ENCODE peak calls at places on chromosomes 13 and 19, in seven cellular contexts. P, C, I, M, S, J and U are unnamed samples.

GRCh38 chr13:78241278-78241919 is 322.8 kb upstream of the EDNRB start:
- DNase-seq in M (peak; percentile 61), J (peak; percentile 16), I (peak; percentile 32), C (peak; percentile 11), P (peak; percentile 17), S (peak; percentile 60), U (peak; percentile 44)

GRCh38 chr13:38226496-38226895 is 123.2 kb upstream of the UFM1 start:
- DNase-seq in S (no peak), J (no peak), I (no peak), M (no peak), P (no peak), C (no peak), U (no peak)

GRCh38 chr13:94672400-94672799 is 39.9 kb downstream of the SOX21 start:
- DNase-seq in S (no peak), P (no peak), I (no peak), J (no peak), C (no peak), M (no peak), U (no peak)

GRCh38 chr19:35732540-35733179 is 9.6 kb downstream of the IGFLR1 start:
- DNase-seq in I (no peak), M (no peak), J (no peak), P (no peak), S (no peak), C (no peak), U (no peak)

GRCh38 chr13:80040977-80041310 is 300.0 kb downstream of the SPRY2 start:
- DNase-seq in P (no peak), I (no peak), C (no peak), M (no peak), J (no peak), S (no peak), U (no peak)

GRCh38 chr19:39917561-39918182 is 16.8 kb downstream of the FCGBP start:
- DNase-seq in S (no peak), I (no peak), C (no peak), P (no peak), J (no peak), M (no peak), U (no peak)

GRCh38 chr13:44498969-44499368 is 77.2 kb downstream of the TSC22D1 start:
- DNase-seq in C (no peak), P (no peak), S (no peak), I (no peak), M (no peak), J (no peak), U (no peak)

GRCh38 chr13:51913421-51914136 is 51.8 kb downstream of the CCDC70 start:
- DNase-seq in P (no peak), S (peak; percentile 62), C (no peak), I (no peak), M (peak; percentile 68), J (no peak), U (no peak)

GRCh38 chr19:45142728-45143115 is 18.1 kb downstream of the NKPD1 start:
- DNase-seq in J (no peak), P (no peak), C (no peak), M (no peak), S (no peak), I (no peak), U (no peak)

GRCh38 chr13:99505814-99506269 is 4.6 kb downstream of the TM9SF2 start:
- DNase-seq in P (no peak), J (no peak), M (no peak), I (peak; percentile 64), S (no peak), C (peak; percentile 63), U (no peak)

GRCh38 chr19:58261968-58262921 is 16.5 kb upstream of the ZNF8 start:
- DNase-seq in S (no peak), P (no peak), J (no peak), M (peak; percentile 65), C (no peak), I (peak; percentile 30), U (no peak)

GRCh38 chr13:24630851-24631341 is 49.3 kb upstream of the ATP12A start:
- DNase-seq in I (peak; percentile 92), S (no peak), M (no peak), P (peak; percentile 36), J (peak; percentile 78), C (peak; percentile 46), U (peak; percentile 55)

GRCh38 chr13:97017322-97017721 is 23.0 kb upstream of the OXGR1 start:
- DNase-seq in J (no peak), C (no peak), I (no peak), M (no peak), S (no peak), P (no peak), U (no peak)

GRCh38 chr13:83450586-83450985 is 431.7 kb downstream of the SLITRK1 start:
- DNase-seq in I (no peak), M (peak; percentile 42), J (no peak), P (no peak), C (no peak), S (no peak), U (no peak)

GRCh38 chr19:27776020-27776419 is 1436.9 kb downstream of the UQCRFS1 start:
- DNase-seq in S (peak; percentile 39), J (no peak), M (peak; percentile 66), P (no peak), I (peak; percentile 29), C (peak; percentile 31), U (no peak)

GRCh38 chr13:27110056-27110746 is 61.4 kb downstream of the USP12 start:
- DNase-seq in P (no peak), S (no peak), C (no peak), I (no peak), J (no peak), M (no peak), U (no peak)

GRCh38 chr19:7250951-7251350 is 43.3 kb downstream of the INSR start:
- DNase-seq in I (no peak), M (no peak), J (no peak), C (no peak), S (no peak), P (no peak), U (no peak)

GRCh38 chr13:23467048-23467931 is 33.8 kb upstream of the SACS start:
- DNase-seq in S (no peak), P (no peak), J (no peak), C (peak; percentile 43), I (peak; percentile 9), M (no peak), U (no peak)

GRCh38 chr13:33183431-33184130 is 102.0 kb downstream of the STARD13 start:
- DNase-seq in I (peak; percentile 72), P (no peak), J (no peak), C (peak; percentile 77), M (no peak), S (no peak), U (no peak)

GRCh38 chr13:32330438-32330837 is 15.1 kb downstream of the BRCA2 start:
- DNase-seq in P (no peak), M (no peak), I (peak; percentile 88), J (peak; percentile 11), S (no peak), C (peak; percentile 71), U (no peak)

GRCh38 chr13:108947551-108948030 is 318.2 kb downstream of the MYO16 start:
- DNase-seq in I (no peak), P (no peak), M (no peak), J (no peak), C (peak; percentile 30), S (no peak), U (no peak)

GRCh38 chr13:113863511-113864302 is at the start of gene GAS6:
- DNase-seq in S (peak; percentile 35), J (no peak), I (peak; percentile 41), C (no peak), P (no peak), M (peak; percentile 40), U (peak; percentile 51)

GRCh38 chr13:33087790-33088189 is 71.6 kb downstream of the KL start:
- DNase-seq in J (no peak), M (no peak), C (no peak), P (no peak), I (no peak), S (no peak), U (no peak)

GRCh38 chr13:21511841-21512240 is 52.7 kb upstream of the ZDHHC20 start:
- DNase-seq in J (no peak), C (peak; percentile 31), I (no peak), M (no peak), P (no peak), S (no peak), U (no peak)

GRCh38 chr19:7657047-7657779 is 11.6 kb upstream of the RETN start:
- DNase-seq in J (peak; percentile 35), I (peak; percentile 12), P (no peak), S (no peak), C (no peak), M (no peak), U (no peak)

GRCh38 chr19:10061717-10062310 is 24.3 kb upstream of the SHFL start:
- DNase-seq in M (no peak), C (no peak), P (no peak), I (no peak), J (no peak), S (peak; percentile 55), U (no peak)

GRCh38 chr19:49097453-49098288 is 12.4 kb downstream of the SNRNP70 start:
- DNase-seq in M (peak; percentile 90), P (peak; percentile 66), I (peak; percentile 72), J (peak; percentile 60), C (peak; percentile 72), S (peak; percentile 86), U (peak; percentile 83)

GRCh38 chr13:82947121-82948077 is 934.9 kb downstream of the SLITRK1 start:
- DNase-seq in S (no peak), M (no peak), C (peak; percentile 2), P (no peak), J (no peak), I (peak; percentile 71), U (no peak)

GRCh38 chr13:50617134-50617721 is 226.3 kb downstream of the DLEU7 start:
- DNase-seq in I (peak; percentile 29), C (peak; percentile 41), P (no peak), S (no peak), J (no peak), M (no peak), U (no peak)

DNA sequence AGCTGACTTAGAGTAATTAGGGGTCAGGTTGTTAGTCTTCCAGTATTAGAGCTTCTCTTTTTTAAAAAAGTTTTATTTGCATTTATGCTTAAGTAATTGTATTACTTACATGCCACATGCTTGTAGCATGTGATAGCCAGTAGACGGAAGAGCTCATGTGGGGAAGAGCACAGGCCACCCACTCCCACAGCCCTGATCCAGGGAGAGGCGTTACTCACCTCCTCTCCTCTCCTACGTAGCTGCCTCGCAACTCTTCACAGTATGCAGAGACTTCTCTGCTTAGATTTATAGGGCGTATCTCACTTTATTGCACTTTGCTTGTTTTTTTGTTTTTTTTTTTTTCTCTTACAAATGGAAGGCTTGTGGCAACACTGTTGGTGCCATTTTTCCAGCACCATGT is 95.3 kb upstream of the TEX29 start:
- DNase-seq in C (no peak), M (no peak), S (no peak), I (no peak), P (no peak), J (no peak), U (no peak)
- H3K27ac ChIP-seq in C (no peak overlapping the region), M (no peak overlapping the region), S (no peak overlapping the region), I (no peak overlapping the region), P (no peak overlapping the region), J (no peak overlapping the region), U (no peak overlapping the region)

GRCh38 chr19:18611327-18612050 is 1.2 kb upstream of the TMEM59L start:
- DNase-seq in J (peak; percentile 18), P (no peak), M (peak; percentile 42), S (peak; percentile 77), I (no peak), C (no peak), U (no peak)
- H3K4ac ChIP-seq in J (no peak overlapping the region), P (no peak overlapping the region), M (no peak overlapping the region), S (no peak overlapping the region), I (no peak overlapping the region), C (no peak overlapping the region), U (no peak overlapping the region)

GRCh38 chr19:16363852-16364230 is 39.2 kb downstream of the KLF2 start:
- DNase-seq in I (no peak), P (no peak), C (no peak), S (no peak), M (no peak), J (no peak), U (no peak)
- H3K27ac ChIP-seq in I (no peak overlapping the region), P (no peak overlapping the region), C (no peak overlapping the region), S (no peak overlapping the region), M (no peak overlapping the region), J (no peak overlapping the region), U (no peak overlapping the region)

GRCh38 chr19:3687774-3688706 is 12.2 kb downstream of the PIP5K1C start:
- DNase-seq in M (peak; percentile 58), J (peak; percentile 87), I (no peak), P (no peak), S (peak; percentile 71), C (no peak), U (no peak)
- H3K4ac ChIP-seq in M (no peak overlapping the region), J (no peak overlapping the region), I (no peak overlapping the region), P (peak overlapping the region; percentile 94), S (no peak overlapping the region), C (no peak overlapping the region), U (peak overlapping the region; percentile 89)